ENCODE peak calls at places on chromosome 16, in seven cellular contexts. H is uterus, Z is left ventricle myocardium inferior, D is adrenal gland, J is OCI-LY7, S is amniotic stem cell, E is IMR-90. B is an unnamed sample.

GRCh38 chr16:88633684-88634140 is 4.7 kb upstream of the IL17C start:
- DNase-seq in H (no peak), Z (no peak), D (no peak), J (peak), S (no peak), E (peak), B (no peak)

GRCh38 chr16:57886427-57886826 is 84.1 kb upstream of the KIFC3 start:
- DNase-seq in H (no peak), Z (no peak), D (no peak), J (no peak), S (no peak), E (no peak), B (no peak)

GRCh38 chr16:68737046-68737729 is at the start of gene CDH1:
- DNase-seq in H (no peak), Z (no peak), D (no peak), J (no peak), S (no peak), E (no peak), B (peak)

GRCh38 chr16:67879936-67880335 is 4.7 kb upstream of the NRN1L start:
- DNase-seq in H (no peak), Z (no peak), D (no peak), J (no peak), S (no peak), E (no peak), B (no peak)

GRCh38 chr16:25045696-25046381 is 30.7 kb upstream of the ARHGAP17 start:
- DNase-seq in H (no peak), Z (no peak), D (no peak), J (no peak), S (no peak), E (peak), B (no peak)

GRCh38 chr16:17275076-17275732 is 195.6 kb downstream of the XYLT1 start:
- DNase-seq in H (no peak), Z (no peak), D (no peak), J (no peak), S (no peak), E (no peak), B (no peak)

GRCh38 chr16:58339452-58339938 is 44.7 kb upstream of the PRSS54 start:
- DNase-seq in H (no peak), Z (no peak), D (no peak), J (no peak), S (no peak), E (no peak), B (peak)

GRCh38 chr16:20181386-20181785 is 107.7 kb upstream of the GPR139 start:
- DNase-seq in H (no peak), Z (no peak), D (no peak), J (no peak), S (no peak), E (no peak), B (no peak)

GRCh38 chr16:11985250-11985649 is 8.7 kb downstream of the SNX29 start:
- DNase-seq in H (no peak), Z (no peak), D (no peak), J (no peak), S (no peak), E (no peak), B (no peak)

GRCh38 chr16:6643083-6643686 is 689.5 kb upstream of the RBFOX1 start:
- DNase-seq in H (no peak), Z (no peak), D (peak), J (peak), S (no peak), E (peak), B (no peak)

GRCh38 chr16:82452002-82452741 is 174.6 kb upstream of the CDH13 start:
- DNase-seq in H (no peak), Z (no peak), D (no peak), J (no peak), S (no peak), E (no peak), B (no peak)

GRCh38 chr16:28491080-28491969 is 549 bp downstream of the CLN3 start:
- DNase-seq in H (peak), Z (peak), D (peak), J (peak), S (peak), E (no peak), B (no peak)

GRCh38 chr16:66486773-66487579 is 59.9 kb downstream of the BEAN1 start:
- DNase-seq in H (peak), Z (no peak), D (no peak), J (no peak), S (no peak), E (peak), B (no peak)

GRCh38 chr16:23917621-23918020 is 81.8 kb downstream of the PRKCB start:
- DNase-seq in H (no peak), Z (no peak), D (no peak), J (no peak), S (no peak), E (no peak), B (no peak)

GRCh38 chr16:48098472-48098871 is 57.3 kb downstream of the ABCC12 start:
- DNase-seq in H (no peak), Z (no peak), D (no peak), J (no peak), S (no peak), E (peak), B (no peak)

B was measured in iPS DF 19.7.